ENCODE peak calls at places on chromosomes 2 and 18, in six cellular contexts. U, F, M, T, A and Z are unnamed samples.

GRCh38 chr2:190065839-190066238 is 3.3 kb upstream of the MSTN start:
- DNase-seq in U (no peak), T (no peak), F (no peak), M (no peak), A (no peak), Z (no peak)

GRCh38 chr18:51226068-51226467 is 28.6 kb upstream of the MEX3C start:
- DNase-seq in F (no peak), M (no peak), U (no peak), T (no peak), A (no peak), Z (no peak)

GRCh38 chr2:204958371-204958770 is 413.1 kb downstream of the PARD3B start:
- DNase-seq in A (no peak), M (no peak), T (no peak), F (no peak), U (no peak), Z (no peak)

GRCh38 chr2:113278073-113278811 is 479 bp downstream of the PAX8 start:
- DNase-seq in M (no peak), T (no peak), F (no peak), A (no peak), U (no peak), Z (no peak)

GRCh38 chr2:111117666-111118454 is 2.9 kb upstream of the BCL2L11 start:
- DNase-seq in A (no peak), U (peak; percentile 11), M (no peak), T (peak; percentile 79), F (no peak), Z (peak; percentile 67)

GRCh38 chr2:207792244-207792785 is 22.6 kb upstream of the FZD5 start:
- DNase-seq in A (no peak), M (peak; percentile 24), F (no peak), T (peak; percentile 55), U (no peak), Z (no peak)

GRCh38 chr18:76708036-76708726 is 114.2 kb upstream of the ZNF236 start:
- DNase-seq in F (no peak), A (no peak), U (no peak), T (no peak), M (no peak), Z (no peak)

GRCh38 chr2:226794751-226795171 is 4.9 kb downstream of the IRS1 start:
- DNase-seq in U (no peak), F (no peak), T (peak; percentile 76), A (no peak), M (no peak), Z (no peak)

GRCh38 chr18:34352385-34353163 is 127.9 kb upstream of the NOL4 start:
- DNase-seq in M (no peak), F (no peak), T (no peak), A (peak; percentile 28), U (no peak), Z (peak; percentile 83)

GRCh38 chr2:220107380-220107791 is 480.0 kb downstream of the SLC4A3 start:
- DNase-seq in A (no peak), U (no peak), M (no peak), F (no peak), T (no peak), Z (no peak)

GRCh38 chr2:48715042-48715899 is 40.3 kb downstream of the LHCGR start:
- DNase-seq in U (no peak), A (peak; percentile 11), M (no peak), T (no peak), F (no peak), Z (no peak)

GRCh38 chr2:135694711-135695110 is 46.9 kb upstream of the UBXN4 start:
- DNase-seq in F (no peak), U (no peak), A (no peak), T (peak; percentile 5), M (no peak), Z (no peak)

GRCh38 chr18:78107363-78107762 is 857.7 kb downstream of the GALR1 start:
- DNase-seq in A (no peak), U (no peak), M (no peak), T (no peak), F (no peak), Z (no peak)

GRCh38 chr18:59005266-59005665 is 134.4 kb upstream of the SEC11C start:
- DNase-seq in M (no peak), T (peak; percentile 40), A (no peak), F (no peak), U (no peak), Z (no peak)

GRCh38 chr2:97724073-97724410 is 10.7 kb downstream of the ZAP70 start:
- DNase-seq in A (no peak), F (no peak), M (no peak), T (no peak), U (no peak), Z (no peak)

GRCh38 chr2:132463719-132464118 is 47.1 kb downstream of the GPR39 start:
- DNase-seq in T (no peak), F (no peak), A (no peak), M (no peak), U (no peak), Z (no peak)

GRCh38 chr2:223122706-223123265 is 70.8 kb downstream of the KCNE4 start:
- DNase-seq in F (no peak), A (no peak), T (no peak), U (no peak), M (no peak), Z (peak; percentile 3)

GRCh38 chr2:165970663-165971062 is 17.1 kb upstream of the TTC21B start:
- DNase-seq in F (no peak), A (no peak), T (no peak), U (no peak), M (no peak), Z (no peak)

GRCh38 chr2:120064664-120065063 is 51.8 kb downstream of the EPB41L5 start:
- DNase-seq in M (no peak), T (no peak), F (no peak), A (no peak), U (no peak), Z (no peak)

GRCh38 chr2:145041706-145042105 is 521.8 kb upstream of the ZEB2 start:
- DNase-seq in U (no peak), T (no peak), M (no peak), F (no peak), A (no peak), Z (no peak)

GRCh38 chr18:76445741-76446232 is 49.3 kb downstream of the ZNF516 start:
- DNase-seq in F (no peak), M (no peak), U (no peak), A (no peak), T (no peak), Z (no peak)

GRCh38 chr2:148590613-148591012 is 53.9 kb upstream of the EPC2 start:
- DNase-seq in M (peak; percentile 22), F (no peak), U (no peak), T (no peak), A (no peak), Z (no peak)

GRCh38 chr2:26575836-26576564 is 65.2 kb downstream of the CIB4 start:
- DNase-seq in M (no peak), U (no peak), F (no peak), A (no peak), T (no peak), Z (no peak)

GRCh38 chr2:216985658-216986141 is 125.8 kb upstream of the TNP1 start:
- DNase-seq in U (no peak), T (no peak), F (no peak), A (peak; percentile 87), M (no peak), Z (peak; percentile 98)

GRCh38 chr18:9474103-9474982 is 970 bp upstream of the RALBP1 start:
- DNase-seq in A (peak; percentile 70), T (no peak), U (no peak), M (no peak), F (no peak), Z (peak; percentile 96)

GRCh38 chr2:241924909-241925250 is 55.4 kb downstream of the RTP5 start:
- DNase-seq in U (no peak), F (no peak), M (no peak), T (no peak), A (no peak), Z (no peak)

GRCh38 chr18:54247488-54248175 is 21.7 kb upstream of the POLI start:
- DNase-seq in M (peak; percentile 24), F (no peak), A (peak; percentile 45), U (no peak), T (no peak), Z (peak; percentile 80)

GRCh38 chr2:230494980-230495379 is 79.0 kb downstream of the SP100 start:
- DNase-seq in T (no peak), A (no peak), F (no peak), M (no peak), U (no peak), Z (no peak)